ENCODE peak calls at places on chromosome 4, in six cellular contexts. F is kidney, C is right cardiac atrium, J is tibial nerve, Y is left lung, I is cardiac muscle cell. Q is an unnamed sample.
A peak's percentile ranks its signal among the peaks of the same experiment; 100 is the strongest.

GRCh38 chr4:122450847-122451246 is 5.7 kb downstream of the IL2 start:
- DNase-seq in I (peak; percentile 13), J (no peak), Y (no peak), F (no peak), C (no peak), Q (peak; percentile 62)

GRCh38 chr4:134470544-134470943 is 269.0 kb upstream of the PABPC4L start:
- DNase-seq in C (no peak), F (no peak), Y (no peak), I (peak; percentile 33), J (no peak), Q (peak; percentile 34)

GRCh38 chr4:16192067-16192466 is 34.2 kb downstream of the TAPT1 start:
- DNase-seq in Y (no peak), I (no peak), C (no peak), J (no peak), F (no peak), Q (no peak)

GRCh38 chr4:159267940-159268327 is 165.1 kb downstream of the RAPGEF2 start:
- DNase-seq in J (no peak), Y (no peak), C (no peak), I (no peak), F (no peak), Q (no peak)

GRCh38 chr4:1022051-1022738 is 10.8 kb downstream of the FGFRL1 start:
- DNase-seq in C (no peak), J (no peak), F (no peak), Y (no peak), I (no peak), Q (no peak)

GRCh38 chr4:3300198-3300671 is 7.4 kb downstream of the RGS12 start:
- DNase-seq in Y (peak; percentile 69), I (peak; percentile 36), C (no peak), F (peak; percentile 52), J (no peak), Q (no peak)

GRCh38 chr4:135575041-135575440 is 1373.5 kb upstream of the PABPC4L start:
- DNase-seq in C (no peak), J (no peak), F (no peak), I (peak; percentile 51), Y (no peak), Q (no peak)

GRCh38 chr4:157043131-157043530 is 32.8 kb upstream of the GLRB start:
- DNase-seq in I (peak; percentile 59), C (no peak), F (no peak), Y (no peak), J (no peak), Q (peak; percentile 39)

DNA sequence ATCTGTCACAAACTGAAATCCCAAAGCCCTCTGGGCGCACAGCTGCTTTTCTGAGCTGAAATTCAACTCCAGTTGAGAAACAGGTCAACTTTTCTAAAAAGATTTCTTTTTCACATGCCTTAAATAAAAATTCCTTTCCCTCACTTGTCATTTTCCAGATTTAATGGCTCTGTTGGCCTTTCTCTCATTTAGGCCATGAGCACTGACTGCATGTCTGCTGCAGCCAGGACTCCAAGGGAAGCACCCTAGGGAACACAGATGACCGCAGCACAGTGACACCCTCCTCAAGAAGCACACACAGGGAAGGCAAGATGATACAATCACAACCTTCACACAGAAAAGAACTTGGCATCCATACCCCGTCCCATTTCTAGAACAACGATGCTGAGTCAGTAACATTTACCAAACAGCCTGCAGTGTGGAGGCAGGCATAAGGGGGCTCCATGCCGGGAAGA is 34.2 kb downstream of the AFAP1 start:
- DNase-seq in I (no peak), C (no peak), Y (no peak), F (no peak), J (peak; percentile 57), Q (no peak)
- H3K4me1 ChIP-seq in I (peaks cover 64% of the 10 kb centered on the region), C (peaks cover 23% of the 10 kb centered on the region), Y (peaks cover 18% of the 10 kb centered on the region), F (peaks cover 4% of the 10 kb centered on the region), J (peaks cover 15% of the 10 kb centered on the region), Q (peaks cover 45% of the 10 kb centered on the region)

DNA sequence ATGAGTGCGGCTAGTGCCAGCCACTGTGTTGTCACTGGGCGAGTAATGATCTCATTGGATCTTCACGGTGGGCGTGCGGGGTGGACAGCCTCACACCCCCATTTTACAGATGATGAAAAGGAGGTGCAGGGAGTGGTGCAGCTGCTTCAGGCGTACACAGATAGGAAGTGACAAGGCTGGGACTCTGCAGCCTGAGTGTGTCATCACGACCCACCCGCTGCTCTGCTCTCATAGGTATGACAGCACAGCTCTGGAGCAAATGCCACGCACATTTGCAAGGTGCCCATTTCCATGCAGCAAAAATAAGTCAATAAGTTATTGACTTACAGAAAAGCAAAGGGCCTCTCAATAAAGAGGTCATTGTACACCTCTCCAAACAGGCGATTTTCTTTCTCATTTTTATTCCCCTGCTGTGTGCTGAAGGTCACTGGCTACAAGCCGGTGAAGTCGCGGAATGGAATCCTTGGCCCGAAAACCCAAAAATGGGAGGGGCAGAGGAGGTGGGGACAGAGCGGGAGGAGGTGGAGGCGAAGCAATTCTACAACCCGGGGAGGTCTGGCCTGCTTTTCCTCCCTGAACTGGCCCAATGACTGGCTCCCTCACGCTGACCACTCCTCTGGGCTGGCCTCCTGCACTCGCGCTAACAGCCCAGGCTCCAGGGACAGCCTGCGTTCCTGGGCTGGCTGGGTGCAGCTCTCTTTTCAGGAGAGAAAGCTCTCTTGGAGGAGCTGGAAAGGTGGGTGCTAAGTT is at the start of gene SOD3:
- DNase-seq in I (peak; percentile 83), F (peak; percentile 94), J (peak; percentile 76), Y (peak; percentile 86), C (peak; percentile 91), Q (peak; percentile 86)
- H3K27ac ChIP-seq in I (peak within 1 kb of the TSS; percentile 86), F (peak within 1 kb of the TSS; percentile 87), J (peak within 1 kb of the TSS; percentile 94), Y (peak within 1 kb of the TSS; percentile 46), C (peak within 1 kb of the TSS; percentile 86), Q (peak within 1 kb of the TSS; percentile 63)

GRCh38 chr4:153467897-153468262 is 1.7 kb downstream of the TMEM131L start:
- DNase-seq in C (no peak), Y (no peak), J (no peak), I (no peak), F (no peak), Q (no peak)
- H3K4me1 ChIP-seq in C (peaks cover 4% of the 10 kb centered on the region), Y (peaks cover 3% of the 10 kb centered on the region), J (peaks cover 17% of the 10 kb centered on the region), I (peaks cover 6% of the 10 kb centered on the region), F (peaks cover 8% of the 10 kb centered on the region), Q (peaks cover 20% of the 10 kb centered on the region)

GRCh38 chr4:40940764-40941163 is 191.0 kb downstream of the NSUN7 start:
- DNase-seq in C (no peak), I (no peak), J (peak; percentile 30), F (no peak), Y (no peak), Q (no peak)

GRCh38 chr4:40934671-40935070 is 184.9 kb downstream of the NSUN7 start:
- DNase-seq in F (no peak), I (no peak), Y (no peak), C (no peak), J (no peak), Q (no peak)

GRCh38 chr4:40939826-40940225 is 190.1 kb downstream of the NSUN7 start:
- DNase-seq in J (no peak), Y (no peak), F (no peak), C (no peak), I (no peak), Q (no peak)

GRCh38 chr4:40940317-40940720 is 190.6 kb downstream of the NSUN7 start:
- DNase-seq in F (peak; percentile 81), Y (no peak), C (peak; percentile 83), J (peak; percentile 78), I (no peak), Q (no peak)

DNA sequence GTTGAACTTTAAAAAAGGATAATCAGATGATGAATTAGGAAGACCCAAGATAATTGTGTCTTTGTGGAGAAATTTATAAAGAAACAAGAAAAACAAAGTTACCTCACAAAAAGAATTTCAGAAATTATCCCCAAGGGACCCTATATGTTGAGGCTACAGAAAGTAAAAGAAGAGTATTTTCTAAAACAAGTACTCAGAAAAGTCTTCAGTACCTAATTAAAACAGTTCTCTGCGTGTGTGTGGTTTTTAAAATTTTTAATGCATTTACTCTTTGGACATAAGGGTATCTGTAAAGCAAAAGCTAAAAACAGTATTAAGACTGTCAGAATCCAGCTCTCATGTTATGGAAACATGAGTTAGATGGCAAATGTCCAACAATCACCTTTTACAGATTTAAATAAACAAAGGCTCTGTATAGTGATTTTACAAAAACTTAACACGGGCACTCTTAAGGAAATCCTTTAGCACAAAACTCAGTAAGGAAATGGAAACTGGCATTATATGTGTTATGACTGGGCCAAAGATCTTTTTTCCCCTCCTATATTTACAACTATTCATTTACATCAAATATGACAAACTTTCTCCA is 187.5 kb downstream of the NSUN7 start:
- DNase-seq in C (no peak), F (no peak), J (no peak), I (no peak), Y (no peak), Q (no peak)
- H3K27ac ChIP-seq in C (no peak overlapping the region), F (no peak overlapping the region), J (no peak overlapping the region), I (no peak overlapping the region), Y (no peak overlapping the region), Q (no peak overlapping the region)